ENCODE peak calls at places on chromosomes 16 and 17, in four cellular contexts. F, E, M and Z are unnamed samples.

GRCh38 chr17:70857351-70857750 is 688.0 kb downstream of the KCNJ2 start:
- DNase-seq in F (no peak), E (no peak), M (no peak), Z (no peak)

GRCh38 chr17:31699281-31699680 is 159.8 kb downstream of the COPRS start:
- DNase-seq in F (no peak), E (no peak), M (no peak), Z (no peak)

GRCh38 chr16:57875347-57875746 is 73.1 kb upstream of the KIFC3 start:
- DNase-seq in F (no peak), E (no peak), M (no peak), Z (no peak)

GRCh38 chr17:10613775-10614513 is 43.2 kb downstream of the MYH3 start:
- DNase-seq in F (no peak), E (no peak), M (no peak), Z (peak; percentile 39)

GRCh38 chr17:76504117-76504516 is 2.9 kb upstream of the RHBDF2 start:
- DNase-seq in F (no peak), E (no peak), M (no peak), Z (no peak)

GRCh38 chr17:21252875-21253645 is at the start of gene NATD1:
- DNase-seq in F (peak; percentile 85), E (peak; percentile 91), M (peak; percentile 94), Z (peak; percentile 92)

GRCh38 chr16:30378236-30379164 is 3.9 kb downstream of the SEPTIN1 start:
- DNase-seq in F (peak; percentile 98), E (peak; percentile 99), M (peak; percentile 98), Z (peak; percentile 99)

GRCh38 chr16:49440156-49441065 is 66.8 kb downstream of the C16orf78 start:
- DNase-seq in F (no peak), E (no peak), M (peak; percentile 49), Z (no peak)

GRCh38 chr16:87924041-87924851 is 12.1 kb downstream of the CA5A start:
- DNase-seq in F (no peak), E (no peak), M (no peak), Z (no peak)

GRCh38 chr16:68629315-68629900 is 15.7 kb upstream of the CDH3 start:
- DNase-seq in F (no peak), E (no peak), M (no peak), Z (no peak)

GRCh38 chr16:19882186-19882585 is 2.5 kb downstream of the GPRC5B start:
- DNase-seq in F (no peak), E (no peak), M (no peak), Z (no peak)

GRCh38 chr17:36703860-36704266 is 102.5 kb downstream of the MRM1 start:
- DNase-seq in F (no peak), E (no peak), M (peak; percentile 37), Z (peak; percentile 55)

GRCh38 chr16:31214705-31215286 is 877 bp downstream of the TRIM72 start:
- DNase-seq in F (no peak), E (no peak), M (peak; percentile 66), Z (no peak)

GRCh38 chr16:13110124-13110796 is 208.9 kb downstream of the SHISA9 start:
- DNase-seq in F (no peak), E (no peak), M (no peak), Z (no peak)

GRCh38 chr17:10036511-10037061 is 131.5 kb upstream of the RCVRN start:
- DNase-seq in F (peak; percentile 73), E (no peak), M (no peak), Z (peak; percentile 72)

GRCh38 chr16:89140981-89141883 is 30.3 kb upstream of the CDH15 start:
- DNase-seq in F (no peak), E (no peak), M (no peak), Z (no peak)
- H3K27me3 ChIP-seq in F (no peaks in the 10 kb centered on the region), E (no peaks in the 10 kb centered on the region), M (no peaks in the 10 kb centered on the region), Z (no peaks in the 10 kb centered on the region)

GRCh38 chr17:81264640-81265039 is 25.5 kb downstream of the NDUFAF8 start:
- DNase-seq in F (no peak), E (no peak), M (no peak), Z (no peak)
- H3K36me3 ChIP-seq in F (no peaks in the 10 kb centered on the region), E (peaks cover 100% of the 10 kb centered on the region), M (peaks cover 52% of the 10 kb centered on the region), Z (peaks cover 6% of the 10 kb centered on the region)

GRCh38 chr17:13735444-13735843 is 133.7 kb upstream of the HS3ST3A1 start:
- DNase-seq in F (no peak), E (no peak), M (peak; percentile 9), Z (peak; percentile 30)
- TF ChIP-seq CTCF in F (no peak), E (no peak), M (no peak), Z (no peak)

DNA sequence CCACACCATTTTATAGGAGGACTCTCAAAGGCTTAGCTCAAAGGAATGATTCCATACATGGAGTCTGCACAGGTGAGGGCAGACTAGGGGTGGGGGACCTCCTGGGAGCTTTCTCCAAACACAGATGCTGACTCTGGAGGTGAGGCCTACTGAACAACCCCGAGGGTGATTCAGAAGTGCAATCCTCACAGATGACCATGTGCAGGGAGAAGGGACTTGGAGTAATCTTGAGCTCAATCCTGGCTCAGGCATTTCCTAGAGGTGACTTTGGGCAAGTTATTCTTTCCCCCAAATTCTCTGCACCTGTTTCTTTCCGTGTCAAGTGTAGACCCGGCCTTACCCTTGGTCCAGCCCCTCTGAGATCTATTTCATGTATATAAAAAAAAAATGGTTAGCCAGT is 401.5 kb downstream of the SLC39A11 start:
- DNase-seq in F (no peak), E (no peak), M (no peak), Z (no peak)
- H3K27me3 ChIP-seq in F (no peaks in the 10 kb centered on the region), E (no peaks in the 10 kb centered on the region), M (no peaks in the 10 kb centered on the region), Z (no peaks in the 10 kb centered on the region)

DNA sequence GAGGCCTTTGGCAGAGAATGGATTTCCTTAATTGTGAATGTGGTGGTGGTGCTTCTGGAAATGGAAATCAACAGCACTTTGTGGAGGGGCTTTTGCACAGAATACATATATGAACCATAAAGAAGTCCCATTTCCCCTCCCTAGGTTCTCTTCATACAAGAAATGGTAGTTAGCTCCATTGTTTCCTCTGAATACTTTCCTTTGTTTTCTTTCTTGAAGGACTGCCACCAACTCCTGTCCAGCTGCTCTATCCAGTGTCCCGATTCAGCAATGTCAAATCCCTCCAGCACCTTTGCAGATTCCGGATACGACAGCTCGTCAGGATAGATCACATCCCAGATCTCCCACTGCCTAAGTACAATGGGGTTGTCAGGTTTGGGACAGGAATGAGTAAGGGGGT is 33.2 kb upstream of the ARHGAP23 start:
- DNase-seq in F (no peak), E (no peak), M (no peak), Z (no peak)
- H3K36me3 ChIP-seq in F (no peaks in the 10 kb centered on the region), E (peaks cover 65% of the 10 kb centered on the region), M (peaks cover 37% of the 10 kb centered on the region), Z (peaks cover 30% of the 10 kb centered on the region)

GRCh38 chr16:74726056-74726455 is 25.4 kb upstream of the MLKL start:
- DNase-seq in F (no peak), E (no peak), M (no peak), Z (no peak)

GRCh38 chr16:74725641-74726040 is 25.0 kb upstream of the MLKL start:
- DNase-seq in F (no peak), E (no peak), M (no peak), Z (no peak)

GRCh38 chr16:74723224-74723623 is 22.6 kb upstream of the MLKL start:
- DNase-seq in F (no peak), E (no peak), M (no peak), Z (no peak)

GRCh38 chr16:74726736-74727135 is 26.1 kb upstream of the MLKL start:
- DNase-seq in F (no peak), E (no peak), M (no peak), Z (no peak)

GRCh38 chr16:74724820-74725549 is 24.3 kb upstream of the MLKL start:
- DNase-seq in F (no peak), E (no peak), M (no peak), Z (peak; percentile 42)
- TF ChIP-seq CTCF in F (peak; percentile 56), E (no peak), M (no peak), Z (peak; percentile 10)

GRCh38 chr17:79154446-79154845 is 79.8 kb downstream of the ENGASE start:
- DNase-seq in F (no peak), E (peak; percentile 32), M (peak; percentile 70), Z (no peak)
- H3K27me3 ChIP-seq in F (peaks cover 58% of the 10 kb centered on the region), E (peaks cover 96% of the 10 kb centered on the region), M (peaks cover 28% of the 10 kb centered on the region), Z (no peaks in the 10 kb centered on the region)

GRCh38 chr17:73342057-73342522 is 30.3 kb upstream of the CDC42EP4 start:
- DNase-seq in F (peak; percentile 58), E (peak; percentile 77), M (peak; percentile 69), Z (peak; percentile 97)

GRCh38 chr17:73343168-73343634 is 31.4 kb upstream of the CDC42EP4 start:
- DNase-seq in F (peak; percentile 56), E (no peak), M (peak; percentile 94), Z (peak; percentile 53)

GRCh38 chr17:73342549-73343167 is 30.9 kb upstream of the CDC42EP4 start:
- DNase-seq in F (no peak), E (no peak), M (no peak), Z (no peak)

GRCh38 chr17:73341350-73342056 is 29.7 kb upstream of the CDC42EP4 start:
- DNase-seq in F (no peak), E (no peak), M (no peak), Z (no peak)

GRCh38 chr17:73343739-73344454 is 32.1 kb upstream of the CDC42EP4 start:
- DNase-seq in F (no peak), E (no peak), M (peak; percentile 80), Z (no peak)
- H3K36me3 ChIP-seq in F (no peaks in the 10 kb centered on the region), E (no peaks in the 10 kb centered on the region), M (no peaks in the 10 kb centered on the region), Z (no peaks in the 10 kb centered on the region)

DNA sequence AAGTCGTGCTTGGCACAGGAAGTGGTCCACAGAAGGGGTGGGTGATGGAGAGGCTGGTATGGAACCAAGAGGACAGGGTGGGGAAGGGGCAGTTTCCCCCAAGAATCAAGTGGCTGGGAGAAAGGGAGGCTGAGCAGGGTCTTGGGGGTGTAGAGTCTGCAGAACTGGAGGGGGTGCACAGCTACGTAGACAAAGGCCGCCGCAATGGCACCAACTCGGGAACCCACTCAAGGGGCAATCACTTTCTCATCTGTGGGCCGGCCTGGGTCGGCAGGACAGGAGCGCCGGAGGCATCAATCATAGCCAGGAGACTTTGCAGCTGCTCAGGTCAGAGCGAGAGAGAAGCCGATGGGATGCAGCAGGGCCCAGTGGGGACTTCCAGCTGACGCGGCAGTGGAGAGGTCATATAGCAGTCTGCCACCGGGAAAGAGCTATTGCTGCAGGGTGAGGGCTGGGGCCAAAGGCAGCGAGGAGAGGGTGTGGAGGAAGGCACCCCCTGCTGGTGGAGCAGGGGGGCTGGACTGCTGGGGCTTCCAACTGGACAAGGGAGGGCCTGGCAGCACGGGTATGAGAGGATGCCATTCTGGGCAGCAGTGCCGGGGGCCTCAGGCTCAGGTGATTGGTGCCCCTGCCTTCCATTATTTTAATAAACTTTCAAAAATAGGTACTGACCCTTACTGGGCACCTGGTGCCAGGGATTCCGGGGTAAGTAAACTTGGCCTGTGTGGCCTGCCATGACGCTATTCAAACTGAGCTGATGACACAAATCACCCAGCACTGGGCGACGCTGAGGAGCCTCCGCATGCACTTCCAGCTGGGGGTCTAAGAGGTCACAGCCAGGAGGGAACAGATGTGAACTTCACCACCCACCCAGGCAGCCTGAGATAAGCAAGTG is 52.5 kb upstream of the MTSS2 start:
- DNase-seq in F (no peak), E (peak; percentile 43), M (peak; percentile 81), Z (peak; percentile 75)
- TF ChIP-seq CTCF in F (peak; percentile 69), E (no peak), M (peak; percentile 67), Z (peak; percentile 71)